ENCODE peak calls at places on chromosomes 16 and 17, in eight cellular contexts. One of them, this sample, is unnamed.
A peak's percentile ranks its signal among the peaks of the same experiment; 100 is the strongest.

GRCh38 chr17:58412910-58413630 is 4.3 kb downstream of the RNF43 start:
- DNase-seq in HFFc6: no peak
- DNase-seq in astrocyte of the hippocampus: no peak
- DNase-seq in A673: no peak
- DNase-seq in cardiac fibroblast: no peak
- DNase-seq in astrocyte of the cerebellum: peak; percentile 12
- DNase-seq in ecto neural progenitor cell: no peak
- DNase-seq in D721Med: no peak
- DNase-seq in this sample: no peak

GRCh38 chr17:57084802-57085447 is at the start of gene AKAP1:
- DNase-seq in HFFc6: peak; percentile 91
- DNase-seq in astrocyte of the hippocampus: peak; percentile 99
- DNase-seq in A673: peak; percentile 98
- DNase-seq in cardiac fibroblast: peak; percentile 93
- DNase-seq in astrocyte of the cerebellum: peak; percentile 85
- DNase-seq in ecto neural progenitor cell: peak; percentile 98
- DNase-seq in D721Med: peak; percentile 95
- DNase-seq in this sample: peak; percentile 90

GRCh38 chr17:81913394-81914102 is 2.3 kb upstream of the PCYT2 start:
- DNase-seq in HFFc6: no peak
- DNase-seq in astrocyte of the hippocampus: no peak
- DNase-seq in A673: no peak
- DNase-seq in cardiac fibroblast: no peak
- DNase-seq in astrocyte of the cerebellum: no peak
- DNase-seq in ecto neural progenitor cell: no peak
- DNase-seq in D721Med: no peak
- DNase-seq in this sample: no peak

GRCh38 chr17:42913981-42914617 is 13.5 kb downstream of the G6PC1 start:
- DNase-seq in HFFc6: no peak
- DNase-seq in astrocyte of the hippocampus: no peak
- DNase-seq in A673: no peak
- DNase-seq in cardiac fibroblast: no peak
- DNase-seq in astrocyte of the cerebellum: no peak
- DNase-seq in ecto neural progenitor cell: no peak
- DNase-seq in D721Med: no peak
- DNase-seq in this sample: no peak

GRCh38 chr16:68128577-68129305 is 43.6 kb downstream of the NFATC3 start:
- DNase-seq in HFFc6: no peak
- DNase-seq in astrocyte of the hippocampus: peak; percentile 74
- DNase-seq in A673: peak; percentile 12
- DNase-seq in cardiac fibroblast: peak; percentile 55
- DNase-seq in astrocyte of the cerebellum: peak; percentile 6
- DNase-seq in ecto neural progenitor cell: no peak
- DNase-seq in D721Med: no peak
- DNase-seq in this sample: no peak

GRCh38 chr17:39927928-39928867 is 666 bp downstream of the LRRC3C start:
- DNase-seq in HFFc6: no peak
- DNase-seq in astrocyte of the hippocampus: peak; percentile 29
- DNase-seq in A673: no peak
- DNase-seq in cardiac fibroblast: peak; percentile 22
- DNase-seq in astrocyte of the cerebellum: no peak
- DNase-seq in ecto neural progenitor cell: no peak
- DNase-seq in D721Med: no peak
- DNase-seq in this sample: no peak

GRCh38 chr17:33266116-33266515 is 27.0 kb downstream of the ASIC2 start:
- DNase-seq in HFFc6: no peak
- DNase-seq in astrocyte of the hippocampus: no peak
- DNase-seq in A673: peak; percentile 52
- DNase-seq in cardiac fibroblast: no peak
- DNase-seq in astrocyte of the cerebellum: no peak
- DNase-seq in ecto neural progenitor cell: no peak
- DNase-seq in D721Med: no peak
- DNase-seq in this sample: no peak

GRCh38 chr16:19926449-19927390 is 42.1 kb upstream of the GPRC5B start:
- DNase-seq in HFFc6: peak; percentile 12
- DNase-seq in astrocyte of the hippocampus: peak; percentile 78
- DNase-seq in A673: peak; percentile 48
- DNase-seq in cardiac fibroblast: peak; percentile 88
- DNase-seq in astrocyte of the cerebellum: peak; percentile 59
- DNase-seq in ecto neural progenitor cell: peak; percentile 7
- DNase-seq in D721Med: no peak
- DNase-seq in this sample: no peak

GRCh38 chr17:64326420-64327054 is 63.5 kb upstream of the TEX2 start:
- DNase-seq in HFFc6: no peak
- DNase-seq in astrocyte of the hippocampus: no peak
- DNase-seq in A673: no peak
- DNase-seq in cardiac fibroblast: peak; percentile 94
- DNase-seq in astrocyte of the cerebellum: no peak
- DNase-seq in ecto neural progenitor cell: no peak
- DNase-seq in D721Med: no peak
- DNase-seq in this sample: peak; percentile 99

GRCh38 chr16:27753563-27753962 is 203.6 kb downstream of the KATNIP start:
- DNase-seq in HFFc6: no peak
- DNase-seq in astrocyte of the hippocampus: no peak
- DNase-seq in A673: no peak
- DNase-seq in cardiac fibroblast: no peak
- DNase-seq in astrocyte of the cerebellum: no peak
- DNase-seq in ecto neural progenitor cell: no peak
- DNase-seq in D721Med: no peak
- DNase-seq in this sample: no peak

GRCh38 chr17:27378482-27379200 is 77.6 kb upstream of the KSR1 start:
- DNase-seq in HFFc6: no peak
- DNase-seq in astrocyte of the hippocampus: peak; percentile 18
- DNase-seq in A673: no peak
- DNase-seq in cardiac fibroblast: no peak
- DNase-seq in astrocyte of the cerebellum: no peak
- DNase-seq in ecto neural progenitor cell: no peak
- DNase-seq in D721Med: no peak
- DNase-seq in this sample: no peak

GRCh38 chr16:19130852-19131808 is 17.4 kb downstream of the ITPRIPL2 start:
- DNase-seq in HFFc6: peak; percentile 39
- DNase-seq in astrocyte of the hippocampus: peak; percentile 52
- DNase-seq in A673: peak; percentile 99
- DNase-seq in cardiac fibroblast: peak; percentile 82
- DNase-seq in astrocyte of the cerebellum: peak; percentile 71
- DNase-seq in ecto neural progenitor cell: no peak
- DNase-seq in D721Med: no peak
- DNase-seq in this sample: peak; percentile 89